ENCODE peak calls at places on chromosomes 6 and 20, in ten cellular contexts. D is mesendoderm; V is NT2/D1; Q is CD4-positive, CD25-positive, alpha-beta regulatory T cell; A is kidney epithelial cell; K is heart left ventricle; R is endodermal cell; J is left ventricle myocardium inferior; B is SJSA1; Z is heart right ventricle. N is an unnamed sample.

GRCh38 chr20:33674294-33675126 is at the start of gene NECAB3:
- DNase-seq in V (no peak), K (peak; percentile 86), R (peak; percentile 93), D (peak; percentile 78), J (peak; percentile 88), Q (peak; percentile 51), B (peak; percentile 69), Z (peak; percentile 83), A (no peak), N (no peak)

GRCh38 chr20:47857142-47857993 is 72.1 kb upstream of the SULF2 start:
- DNase-seq in V (no peak), Q (no peak), D (peak; percentile 51), J (peak; percentile 46), R (peak; percentile 60), Z (peak; percentile 62), B (no peak), K (peak; percentile 53), A (peak; percentile 49), N (no peak)

GRCh38 chr20:11329271-11329670 is 588.4 kb upstream of the BTBD3 start:
- DNase-seq in B (no peak), K (no peak), D (no peak), J (no peak), A (no peak), Z (no peak), V (no peak), R (no peak), Q (no peak), N (no peak)

GRCh38 chr6:75604294-75604693 is 2.6 kb downstream of the SENP6 start:
- DNase-seq in A (no peak), B (no peak), V (no peak), Z (no peak), J (no peak), K (no peak), Q (no peak), D (no peak), R (no peak), N (no peak)

GRCh38 chr20:45470262-45470931 is 844 bp downstream of the WFDC2 start:
- DNase-seq in Q (no peak), A (no peak), J (no peak), B (no peak), R (peak; percentile 86), Z (no peak), D (peak; percentile 58), V (no peak), K (peak; percentile 39), N (no peak)

GRCh38 chr20:653110-653589 is at the start of gene SRXN1:
- DNase-seq in R (peak; percentile 97), D (peak; percentile 96), A (peak; percentile 72), Q (peak; percentile 83), B (peak; percentile 87), Z (peak; percentile 91), K (peak; percentile 95), V (peak; percentile 78), J (peak; percentile 94), N (no peak)

GRCh38 chr20:7883309-7883708 is 56.9 kb downstream of the HAO1 start:
- DNase-seq in D (no peak), Q (no peak), A (no peak), J (no peak), Z (no peak), K (no peak), V (no peak), B (no peak), R (no peak), N (no peak)

GRCh38 chr6:142728910-142729481 is 216.0 kb downstream of the HIVEP2 start:
- DNase-seq in Q (no peak), D (peak; percentile 60), B (no peak), V (no peak), J (no peak), K (no peak), A (no peak), Z (no peak), R (no peak), N (no peak)

GRCh38 chr6:157549468-157549745 is 168.4 kb downstream of the ZDHHC14 start:
- DNase-seq in Z (no peak), K (no peak), V (no peak), D (no peak), B (no peak), Q (no peak), A (no peak), R (peak; percentile 5), J (no peak), N (no peak)

GRCh38 chr6:157139054-157139708 is 184.1 kb downstream of the TMEM242 start:
- DNase-seq in A (no peak), Z (no peak), J (no peak), K (no peak), V (no peak), D (peak; percentile 51), Q (no peak), B (no peak), R (peak; percentile 88), N (no peak)

GRCh38 chr6:34125939-34126338 is 19.9 kb downstream of the GRM4 start:
- DNase-seq in Q (no peak), R (no peak), V (no peak), B (no peak), D (no peak), A (no peak), K (no peak), J (no peak), Z (no peak), N (no peak)

GRCh38 chr6:119345114-119345513 is 4.4 kb downstream of the MAN1A1 start:
- DNase-seq in Z (no peak), Q (no peak), K (no peak), A (no peak), R (no peak), V (no peak), B (no peak), J (no peak), D (no peak), N (no peak)

GRCh38 chr6:119343573-119344146 is 5.9 kb downstream of the MAN1A1 start:
- DNase-seq in Q (no peak), R (no peak), Z (no peak), A (no peak), K (no peak), J (no peak), D (no peak), B (no peak), V (no peak), N (no peak)

GRCh38 chr6:119342430-119342829 is 7.1 kb downstream of the MAN1A1 start:
- DNase-seq in Z (no peak), Q (no peak), J (no peak), A (no peak), V (no peak), K (no peak), R (no peak), B (no peak), D (no peak), N (no peak)

GRCh38 chr6:119343167-119343566 is 6.4 kb downstream of the MAN1A1 start:
- DNase-seq in A (no peak), K (no peak), V (no peak), Q (no peak), R (no peak), B (no peak), D (no peak), Z (no peak), J (no peak), N (no peak)

GRCh38 chr6:119344306-119344705 is 5.3 kb downstream of the MAN1A1 start:
- DNase-seq in Q (no peak), D (no peak), V (no peak), B (no peak), Z (no peak), J (no peak), K (no peak), A (no peak), R (no peak), N (no peak)
- H3K4me3 ChIP-seq in Q (no peak overlapping the region), D (no peak overlapping the region), V (no peak overlapping the region), B (no peak overlapping the region), Z (no peak overlapping the region), J (peak overlapping the region; percentile 94), K (no peak overlapping the region), A (no peak overlapping the region), R (peak overlapping the region; percentile 87), N (no peak overlapping the region)

GRCh38 chr6:118668761-118669411 is 17.5 kb upstream of the CEP85L start:
- DNase-seq in R (no peak), A (no peak), J (no peak), K (no peak), D (peak; percentile 43), Z (no peak), V (no peak), Q (no peak), B (peak; percentile 75), N (no peak)

GRCh38 chr6:118667988-118668387 is 16.6 kb upstream of the CEP85L start:
- DNase-seq in Z (no peak), R (no peak), A (no peak), V (no peak), J (no peak), B (peak; percentile 37), Q (no peak), K (no peak), D (no peak), N (no peak)

GRCh38 chr6:118660218-118660569 is 8.8 kb upstream of the CEP85L start:
- DNase-seq in A (no peak), Z (peak; percentile 14), V (no peak), K (peak; percentile 25), J (no peak), Q (no peak), R (no peak), B (no peak), D (no peak), N (no peak)

GRCh38 chr6:118665011-118665410 is 13.6 kb upstream of the CEP85L start:
- DNase-seq in J (no peak), R (no peak), Z (no peak), B (no peak), D (no peak), K (no peak), Q (no peak), A (no peak), V (no peak), N (no peak)

GRCh38 chr6:118663993-118664985 is 12.9 kb upstream of the CEP85L start:
- DNase-seq in V (no peak), R (no peak), K (no peak), A (no peak), J (no peak), Q (peak; percentile 28), B (no peak), Z (no peak), D (no peak), N (no peak)
- H3K4me3 ChIP-seq in V (no peak overlapping the region), R (no peak overlapping the region), K (peak overlapping the region; percentile 29), A (no peak overlapping the region), J (peak overlapping the region; percentile 36), Q (peak overlapping the region; percentile 80), B (peak overlapping the region; percentile 27), Z (no peak overlapping the region), D (no peak overlapping the region), N (no peak overlapping the region)

DNA sequence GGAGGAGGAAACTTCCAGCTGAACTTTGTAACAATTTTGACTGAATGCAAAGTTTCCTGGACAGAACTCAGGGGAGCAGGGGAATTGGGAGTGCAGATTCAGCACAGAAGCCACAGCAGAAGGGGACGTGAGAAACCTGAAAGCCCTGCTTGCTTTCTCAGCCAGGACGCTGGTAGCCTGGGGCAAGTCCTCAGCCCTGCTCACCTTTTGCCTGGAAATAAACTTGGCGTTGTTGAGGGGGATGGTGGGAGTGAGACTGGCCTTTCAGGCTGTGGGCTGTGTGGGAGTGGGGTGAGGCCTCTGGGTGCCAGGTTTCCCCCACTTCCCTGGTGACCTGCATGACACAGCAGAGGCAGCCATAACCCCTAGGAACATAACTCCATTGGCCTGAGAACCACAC is 238.1 kb upstream of the HS3ST5 start:
- DNase-seq in A (no peak), J (no peak), R (no peak), D (no peak), Q (no peak), B (no peak), V (no peak), K (no peak), Z (no peak), N (no peak)
- H3K4me3 ChIP-seq in A (no peak overlapping the region), J (no peak overlapping the region), R (no peak overlapping the region), D (no peak overlapping the region), Q (no peak overlapping the region), B (no peak overlapping the region), V (no peak overlapping the region), K (no peak overlapping the region), Z (no peak overlapping the region), N (no peak overlapping the region)

GRCh38 chr6:52881662-52881995 is 27.9 kb downstream of the GSTA3 start:
- DNase-seq in B (no peak), K (no peak), Q (no peak), Z (no peak), J (no peak), V (no peak), A (no peak), R (no peak), D (no peak), N (no peak)
- H3K4me3 ChIP-seq in B (peak overlapping the region; percentile 45), K (peak overlapping the region; percentile 61), Q (no peak overlapping the region), Z (peak overlapping the region; percentile 19), J (peak overlapping the region; percentile 69), V (no peak overlapping the region), A (no peak overlapping the region), R (no peak overlapping the region), D (no peak overlapping the region), N (no peak overlapping the region)

N was measured in iPS DF 6.9.